ENCODE peak calls at places on chromosomes 6 and 20, in four cellular contexts. U is cardiac septum, P is left ventricle myocardium superior, V is left ventricle myocardium inferior. F is an unnamed sample.

GRCh38 chr20:41769650-41770049 is 151.5 kb upstream of the CHD6 start:
- DNase-seq in V (no peak), P (no peak), U (no peak), F (no peak)

GRCh38 chr6:29561091-29561490 is 1.6 kb upstream of the UBD start:
- DNase-seq in P (no peak), U (no peak), V (no peak), F (no peak)

GRCh38 chr6:93675856-93676255 is 256.5 kb upstream of the EPHA7 start:
- DNase-seq in P (no peak), V (no peak), U (no peak), F (no peak)

GRCh38 chr20:38703526-38703925 is 20.8 kb upstream of the SLC32A1 start:
- DNase-seq in U (peak), V (no peak), P (no peak), F (no peak)

GRCh38 chr6:152634773-152635172 is 2.4 kb downstream of the SYNE1 start:
- DNase-seq in V (no peak), P (no peak), U (peak), F (no peak)

GRCh38 chr6:35594503-35595186 is 81.9 kb upstream of the TULP1 start:
- DNase-seq in P (no peak), V (no peak), U (no peak), F (no peak)

GRCh38 chr6:170271771-170272314 is 19.0 kb downstream of the DLL1 start:
- DNase-seq in U (no peak), P (peak), V (no peak), F (no peak)

GRCh38 chr6:56849876-56850275 is 105.0 kb upstream of the BEND6 start:
- DNase-seq in V (no peak), P (no peak), U (no peak), F (peak)

GRCh38 chr6:41581381-41581991 is 35.3 kb downstream of the FOXP4 start:
- DNase-seq in V (no peak), U (no peak), P (peak), F (peak)